ENCODE peak calls at places on chromosomes 13 and 19, in eight cellular contexts. N is GM13976, T is tibial artery, P is cardiac muscle cell, H is heart right ventricle, F is AG09319, I is nephron progenitor cell, Q is stomach. K is an unnamed sample.

GRCh38 chr13:112066624-112067004 is 335 bp upstream of the SOX1 start:
- DNase-seq in N (no peak), T (no peak), P (peak; percentile 80), H (peak; percentile 57), F (no peak), I (peak; percentile 82), Q (no peak), K (no peak)

GRCh38 chr19:2215281-2215751 is 20.8 kb downstream of the PLEKHJ1 start:
- DNase-seq in N (no peak), T (no peak), P (no peak), H (no peak), F (no peak), I (peak; percentile 56), Q (no peak), K (no peak)

GRCh38 chr13:39855236-39855635 is 199.8 kb downstream of the COG6 start:
- DNase-seq in N (no peak), T (no peak), P (no peak), H (no peak), F (no peak), I (no peak), Q (no peak), K (no peak)

GRCh38 chr13:29294869-29295268 is 300.6 kb downstream of the SLC7A1 start:
- DNase-seq in N (no peak), T (no peak), P (no peak), H (no peak), F (no peak), I (no peak), Q (no peak), K (no peak)

GRCh38 chr13:105059786-105060185 is 1475.7 kb downstream of the EFNB2 start:
- DNase-seq in N (no peak), T (no peak), P (no peak), H (no peak), F (no peak), I (no peak), Q (no peak), K (no peak)

GRCh38 chr13:88590574-88590973 is 919.4 kb downstream of the SLITRK5 start:
- DNase-seq in N (no peak), T (no peak), P (no peak), H (no peak), F (no peak), I (no peak), Q (no peak), K (no peak)

GRCh38 chr19:28493881-28494280 is 719.1 kb downstream of the UQCRFS1 start:
- DNase-seq in N (no peak), T (no peak), P (no peak), H (no peak), F (no peak), I (no peak), Q (no peak), K (no peak)

GRCh38 chr13:73945871-73946270 is 188.3 kb downstream of the KLF12 start:
- DNase-seq in N (no peak), T (no peak), P (peak; percentile 4), H (peak; percentile 36), F (no peak), I (no peak), Q (no peak), K (no peak)

GRCh38 chr13:44710576-44710975 is 134.4 kb upstream of the TSC22D1 start:
- DNase-seq in N (peak; percentile 53), T (no peak), P (no peak), H (no peak), F (peak; percentile 56), I (no peak), Q (no peak), K (peak; percentile 97)

GRCh38 chr13:23652909-23653726 is 82.9 kb downstream of the TNFRSF19 start:
- DNase-seq in N (no peak), T (no peak), P (no peak), H (no peak), F (no peak), I (no peak), Q (no peak), K (no peak)

GRCh38 chr19:23071087-23071511 is 45.7 kb upstream of the ZNF730 start:
- DNase-seq in N (peak; percentile 33), T (no peak), P (no peak), H (peak; percentile 22), F (no peak), I (no peak), Q (no peak), K (no peak)

GRCh38 chr19:46726551-46726950 is 9.6 kb upstream of the PRKD2 start:
- DNase-seq in N (no peak), T (no peak), P (no peak), H (no peak), F (no peak), I (no peak), Q (no peak), K (no peak)

GRCh38 chr13:41812851-41813250 is 148.1 kb downstream of the VWA8 start:
- DNase-seq in N (peak; percentile 25), T (no peak), P (no peak), H (no peak), F (no peak), I (no peak), Q (no peak), K (no peak)

GRCh38 chr19:30091456-30091855 is 149.4 kb downstream of the URI1 start:
- DNase-seq in N (no peak), T (no peak), P (no peak), H (no peak), F (no peak), I (no peak), Q (no peak), K (no peak)

GRCh38 chr13:28753208-28753892 is 34.6 kb upstream of the SLC46A3 start:
- DNase-seq in N (no peak), T (peak; percentile 58), P (peak; percentile 52), H (peak; percentile 54), F (peak; percentile 79), I (no peak), Q (peak; percentile 31), K (peak; percentile 91)

GRCh38 chr19:39083599-39083982 is 577 bp upstream of the ACP7 start:
- DNase-seq in N (no peak), T (no peak), P (no peak), H (no peak), F (no peak), I (no peak), Q (no peak), K (peak; percentile 35)

GRCh38 chr13:52001120-52001731 is 10.0 kb downstream of the ATP7B start:
- DNase-seq in N (peak; percentile 77), T (no peak), P (peak; percentile 56), H (no peak), F (no peak), I (no peak), Q (no peak), K (peak; percentile 60)

GRCh38 chr19:31355330-31356289 is 6.4 kb upstream of the TSHZ3 start:
- DNase-seq in N (no peak), T (no peak), P (no peak), H (no peak), F (no peak), I (no peak), Q (no peak), K (no peak)

GRCh38 chr19:41937976-41938375 is 9.7 kb upstream of the ERFL start:
- DNase-seq in N (no peak), T (no peak), P (no peak), H (no peak), F (no peak), I (no peak), Q (no peak), K (no peak)
- TF ChIP-seq CTCF in N (no peak), T (no peak), P (no peak), H (no peak), F (no peak), I (peak; percentile 5), Q (no peak), K (no peak)

GRCh38 chr19:13951043-13951442 is 1.3 kb upstream of the DCAF15 start:
- DNase-seq in N (no peak), T (no peak), P (no peak), H (no peak), F (no peak), I (no peak), Q (no peak), K (no peak)

GRCh38 chr19:13952154-13953020 is at the start of gene DCAF15:
- DNase-seq in N (peak; percentile 100), T (peak; percentile 99), P (peak; percentile 100), H (peak; percentile 100), F (peak; percentile 100), I (peak; percentile 98), Q (peak; percentile 99), K (peak; percentile 97)

GRCh38 chr19:13951799-13952153 is 533 bp upstream of the DCAF15 start:
- DNase-seq in N (no peak), T (no peak), P (no peak), H (no peak), F (no peak), I (no peak), Q (no peak), K (no peak)

GRCh38 chr19:13954185-13954584 is 1.9 kb downstream of the DCAF15 start:
- DNase-seq in N (no peak), T (no peak), P (no peak), H (no peak), F (no peak), I (no peak), Q (no peak), K (no peak)

DNA sequence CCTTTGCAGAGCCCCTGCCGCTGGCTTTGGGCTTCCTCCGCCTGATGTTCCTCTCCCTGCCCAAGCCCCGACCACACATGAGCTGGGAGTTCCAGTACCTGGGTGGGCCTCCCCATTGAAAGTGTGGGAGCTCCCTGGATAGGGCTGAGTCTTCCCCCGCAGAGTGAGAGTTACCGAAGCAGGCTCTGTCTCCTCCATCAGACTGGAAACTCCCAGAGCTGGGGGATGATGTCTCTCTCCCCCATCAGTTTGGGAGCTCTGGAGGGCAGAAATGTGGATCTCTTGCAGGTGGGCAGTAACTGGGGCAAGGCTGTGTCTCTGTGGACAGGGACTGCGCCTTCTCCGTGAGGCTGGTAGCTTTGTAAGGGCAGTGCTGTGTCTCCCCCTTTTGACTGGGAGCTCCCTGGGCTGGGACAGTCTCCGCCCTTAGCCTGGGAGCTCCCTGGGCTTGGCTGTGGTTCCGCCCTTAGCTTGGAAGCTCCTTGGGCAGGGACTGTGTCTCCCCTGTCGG is 767 bp downstream of the DCAF15 start:
- DNase-seq in N (no peak), T (no peak), P (no peak), H (peak; percentile 45), F (peak; percentile 31), I (no peak), Q (peak; percentile 36), K (peak; percentile 58)
- TF ChIP-seq CTCF in N (no peak), T (no peak), P (peak; percentile 25), H (no peak), F (peak; percentile 45), I (no peak), Q (no peak), K (peak; percentile 37)

DNA sequence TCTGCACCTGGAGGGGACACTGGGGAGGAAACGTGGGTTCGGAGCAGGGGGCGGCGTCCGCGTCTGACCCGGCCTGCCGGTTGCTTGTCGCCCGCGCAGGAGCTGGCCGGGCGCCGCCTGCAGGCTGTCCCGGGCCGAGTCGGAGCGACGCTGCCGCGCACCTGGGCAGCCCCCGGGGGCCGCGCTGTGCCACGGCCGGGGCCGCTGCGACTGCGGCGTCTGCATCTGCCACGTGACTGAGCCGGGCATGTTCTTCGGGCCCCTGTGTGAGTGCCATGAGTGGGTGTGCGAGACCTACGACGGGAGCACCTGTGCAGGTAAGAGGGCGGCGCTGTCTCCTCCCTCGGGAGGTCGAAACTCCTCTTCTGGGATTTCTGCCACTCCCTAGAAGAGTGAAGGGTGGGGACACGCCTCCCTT is 1.3 kb downstream of the ITGBL1 start:
- DNase-seq in N (peak; percentile 30), T (no peak), P (no peak), H (no peak), F (no peak), I (no peak), Q (peak; percentile 47), K (peak; percentile 52)
- TF ChIP-seq CTCF in N (peak; percentile 22), T (peak; percentile 51), P (peak; percentile 33), H (peak; percentile 26), F (peak; percentile 23), I (no peak), Q (no peak), K (peak; percentile 52)

GRCh38 chr13:72651196-72651595 is 76.2 kb downstream of the MZT1 start:
- DNase-seq in N (no peak), T (no peak), P (peak; percentile 37), H (no peak), F (no peak), I (no peak), Q (no peak), K (peak; percentile 33)
- TF ChIP-seq CTCF in N (no peak), T (no peak), P (no peak), H (no peak), F (peak; percentile 5), I (peak; percentile 39), Q (no peak), K (peak; percentile 25)

K was measured in bronchial epithelial cell.